ENCODE peak calls at places on chromosome X, in ten cellular contexts. A is IMR-90, R is AG09319, X is pancreas, H is anterior cingulate cortex, T is putamen, J is AG04450, F is Right ventricle myocardium superior, E is activated gamma-delta T cell treated with Interleukin-2 at 50 U/mL for 16 hours, P is EL. B is an unnamed sample.

GRCh38 chrX:111447298-111447697 is 35.3 kb upstream of the DCX start:
- DNase-seq in A (no peak), R (no peak), X (no peak), H (no peak), T (no peak), J (no peak), F (no peak), E (no peak), P (peak), B (no peak)

GRCh38 chrX:26789751-26790150 is 573.8 kb downstream of the MAGEB5 start:
- DNase-seq in A (no peak), R (no peak), X (no peak), H (no peak), T (no peak), J (no peak), F (no peak), E (no peak), P (no peak), B (no peak)

GRCh38 chrX:125765347-125765746 is 400.7 kb downstream of the DCAF12L2 start:
- DNase-seq in A (no peak), R (no peak), X (no peak), H (no peak), T (no peak), J (no peak), F (no peak), E (no peak), P (no peak), B (no peak)

GRCh38 chrX:124239911-124240310 is 92.5 kb upstream of the TEX13D start:
- DNase-seq in A (no peak), R (no peak), X (no peak), H (no peak), T (no peak), J (no peak), F (no peak), E (no peak), P (no peak), B (no peak)

GRCh38 chrX:38817004-38817703 is 15.9 kb downstream of the MID1IP1 start:
- DNase-seq in A (peak), R (no peak), X (peak), H (peak), T (no peak), J (no peak), F (peak), E (peak), P (peak), B (no peak)

GRCh38 chrX:101108293-101108692 is 10.3 kb downstream of the CENPI start:
- DNase-seq in A (peak), R (no peak), X (no peak), H (no peak), T (no peak), J (peak), F (no peak), E (no peak), P (peak), B (no peak)

GRCh38 chrX:152405561-152405960 is 45.6 kb downstream of the GABRA3 start:
- DNase-seq in A (no peak), R (no peak), X (no peak), H (no peak), T (no peak), J (no peak), F (no peak), E (no peak), P (no peak), B (no peak)

GRCh38 chrX:40434947-40435346 is 145.8 kb upstream of the ATP6AP2 start:
- DNase-seq in A (peak), R (no peak), X (no peak), H (peak), T (peak), J (no peak), F (peak), E (no peak), P (peak), B (no peak)

GRCh38 chrX:26375346-26375745 is 159.4 kb downstream of the MAGEB5 start:
- DNase-seq in A (no peak), R (no peak), X (peak), H (no peak), T (no peak), J (no peak), F (no peak), E (no peak), P (no peak), B (no peak)

GRCh38 chrX:69093960-69094935 is 71.0 kb downstream of the PJA1 start:
- DNase-seq in A (peak), R (peak), X (peak), H (peak), T (peak), J (no peak), F (no peak), E (no peak), P (peak), B (no peak)

GRCh38 chrX:101257448-101258259 is 33.5 kb downstream of the TAF7L start:
- DNase-seq in A (peak), R (no peak), X (no peak), H (no peak), T (no peak), J (peak), F (no peak), E (no peak), P (no peak), B (no peak)

GRCh38 chrX:143240658-143241057 is 214.9 kb downstream of the SPANXN4 start:
- DNase-seq in A (no peak), R (no peak), X (no peak), H (no peak), T (no peak), J (no peak), F (no peak), E (no peak), P (no peak), B (no peak)

GRCh38 chrX:69090022-69090421 is 75.2 kb downstream of the PJA1 start:
- DNase-seq in A (no peak), R (no peak), X (no peak), H (no peak), T (no peak), J (no peak), F (no peak), E (no peak), P (no peak), B (no peak)

GRCh38 chrX:136450050-136450830 is 37.5 kb upstream of the BRS3 start:
- DNase-seq in A (peak), R (no peak), X (no peak), H (no peak), T (no peak), J (peak), F (no peak), E (no peak), P (no peak), B (no peak)

GRCh38 chrX:33133320-33133719 is 78.0 kb downstream of the DMD start:
- DNase-seq in A (no peak), R (no peak), X (no peak), H (no peak), T (no peak), J (no peak), F (no peak), E (no peak), P (no peak), B (no peak)

GRCh38 chrX:136574548-136574947 is 42.5 kb downstream of the VGLL1 start:
- DNase-seq in A (no peak), R (no peak), X (no peak), H (no peak), T (no peak), J (no peak), F (no peak), E (no peak), P (no peak), B (no peak)

GRCh38 chrX:121832446-121832845 is 785.0 kb downstream of the GLUD2 start:
- DNase-seq in A (no peak), R (no peak), X (no peak), H (no peak), T (no peak), J (no peak), F (no peak), E (no peak), P (peak), B (no peak)

GRCh38 chrX:14673764-14674163 is 144.4 kb downstream of the GLRA2 start:
- DNase-seq in A (peak), R (peak), X (no peak), H (no peak), T (no peak), J (peak), F (no peak), E (no peak), P (peak), B (no peak)

GRCh38 chrX:20063716-20064351 is 52.9 kb downstream of the MAP7D2 start:
- DNase-seq in A (peak), R (no peak), X (no peak), H (no peak), T (no peak), J (no peak), F (no peak), E (no peak), P (no peak), B (no peak)

GRCh38 chrX:71128166-71128833 is 9.9 kb downstream of the MED12 start:
- DNase-seq in A (peak), R (no peak), X (no peak), H (no peak), T (no peak), J (no peak), F (no peak), E (no peak), P (peak), B (no peak)

GRCh38 chrX:101208152-101208905 is 11.3 kb upstream of the DRP2 start:
- DNase-seq in A (peak), R (no peak), X (no peak), H (no peak), T (no peak), J (no peak), F (no peak), E (no peak), P (peak), B (no peak)

GRCh38 chrX:134685662-134686061 is 27.4 kb upstream of the PLAC1 start:
- DNase-seq in A (peak), R (no peak), X (no peak), H (no peak), T (no peak), J (no peak), F (no peak), E (no peak), P (peak), B (no peak)

GRCh38 chrX:150870487-150871340 is 27.8 kb downstream of the CD99L2 start:
- DNase-seq in A (peak), R (no peak), X (no peak), H (no peak), T (peak), J (no peak), F (no peak), E (no peak), P (no peak), B (no peak)

GRCh38 chrX:138018145-138018799 is 452.3 kb downstream of the ZIC3 start:
- DNase-seq in A (no peak), R (no peak), X (no peak), H (no peak), T (no peak), J (no peak), F (no peak), E (no peak), P (no peak), B (no peak)

GRCh38 chrX:3262906-3263305 is 83.5 kb downstream of the MXRA5 start:
- DNase-seq in A (peak), R (peak), X (no peak), H (no peak), T (no peak), J (peak), F (no peak), E (no peak), P (peak), B (no peak)

GRCh38 chrX:118726887-118727685 is at the start of gene IL13RA1:
- DNase-seq in A (peak), R (peak), X (peak), H (peak), T (no peak), J (no peak), F (peak), E (no peak), P (peak), B (peak)

GRCh38 chrX:74420194-74421035 is 878 bp upstream of the SLC16A2 start:
- DNase-seq in A (peak), R (peak), X (peak), H (peak), T (peak), J (peak), F (peak), E (peak), P (peak), B (peak)

GRCh38 chrX:50858548-50858947 is 44.6 kb upstream of the SHROOM4 start:
- DNase-seq in A (no peak), R (no peak), X (no peak), H (no peak), T (no peak), J (no peak), F (no peak), E (no peak), P (no peak), B (no peak)

GRCh38 chrX:148806145-148806868 is 305.9 kb downstream of the AFF2 start:
- DNase-seq in A (no peak), R (no peak), X (no peak), H (no peak), T (no peak), J (no peak), F (no peak), E (no peak), P (no peak), B (no peak)

GRCh38 chrX:71667328-71668247 is at the start of gene LOC101059915:
- DNase-seq in A (no peak), R (no peak), X (no peak), H (no peak), T (no peak), J (no peak), F (no peak), E (no peak), P (no peak), B (no peak)

GRCh38 chrX:40097492-40098263 is at the start of gene BCOR:
- DNase-seq in A (peak), R (no peak), X (peak), H (peak), T (peak), J (no peak), F (peak), E (peak), P (peak), B (peak)

GRCh38 chrX:11908371-11908770 is 150.3 kb downstream of the MSL3 start:
- DNase-seq in A (no peak), R (no peak), X (no peak), H (no peak), T (no peak), J (no peak), F (no peak), E (no peak), P (peak), B (no peak)

GRCh38 chrX:72634321-72634720 is 61.7 kb upstream of the HDAC8 start:
- DNase-seq in A (no peak), R (no peak), X (no peak), H (no peak), T (peak), J (no peak), F (no peak), E (no peak), P (no peak), B (no peak)

GRCh38 chrX:70921709-70922352 is 9.1 kb downstream of the SLC7A3 start:
- DNase-seq in A (no peak), R (no peak), X (no peak), H (no peak), T (no peak), J (no peak), F (no peak), E (no peak), P (no peak), B (no peak)

GRCh38 chrX:264634-265455 is 16.3 kb upstream of the PLCXD1 start:
- DNase-seq in A (no peak), R (no peak), X (no peak), H (no peak), T (no peak), J (no peak), F (no peak), E (no peak), P (no peak), B (peak)

GRCh38 chrX:119015407-119016242 is 41.2 kb downstream of the LONRF3 start:
- DNase-seq in A (peak), R (peak), X (peak), H (no peak), T (no peak), J (peak), F (peak), E (no peak), P (peak), B (peak)

GRCh38 chrX:16137416-16138107 is 14.2 kb downstream of the GRPR start:
- DNase-seq in A (no peak), R (no peak), X (no peak), H (no peak), T (no peak), J (no peak), F (no peak), E (no peak), P (no peak), B (no peak)

B was measured in posterior vena cava.